ENCODE peak calls at places on chromosomes 3 and 15, in nine cellular contexts. Z is activated CD8-positive, alpha-beta memory T cell treated with anti-CD3 and anti-CD28 coated beads, Interleukin-2, amount 50 U/mL, for 48 hours; S is pancreas; J is left ventricle myocardium inferior; M is fibroblast of mammary gland; V is WTC11; N is T-helper 9 cell; G is cerebellar cortex; H is HTR-8/SVneo. A is an unnamed sample.

GRCh38 chr3:127694467-127695215 is 21.9 kb downstream of the ABTB1 start:
- DNase-seq in J (peak), M (no peak), Z (no peak), S (peak), G (peak), V (peak), N (no peak), H (no peak), A (peak)

GRCh38 chr3:152376351-152377183 is 107.8 kb downstream of the MBNL1 start:
- DNase-seq in G (no peak), M (peak), N (no peak), S (no peak), J (no peak), V (no peak), Z (no peak), H (no peak), A (no peak)

GRCh38 chr15:77033729-77034619 is 36.9 kb downstream of the TSPAN3 start:
- DNase-seq in G (no peak), M (no peak), N (no peak), H (no peak), J (no peak), Z (peak), V (peak), S (peak), A (no peak)

GRCh38 chr3:57557088-57557537 is 1.0 kb downstream of the PDE12 start:
- DNase-seq in N (peak), V (peak), S (no peak), M (peak), Z (peak), H (peak), G (peak), J (no peak), A (no peak)

GRCh38 chr15:35211240-35211952 is 126.3 kb upstream of the NANOGP8 start:
- DNase-seq in J (no peak), H (no peak), V (no peak), Z (no peak), G (no peak), S (no peak), M (no peak), N (no peak), A (no peak)

GRCh38 chr3:64932666-64933342 is 245.0 kb upstream of the ADAMTS9 start:
- DNase-seq in G (no peak), Z (no peak), M (no peak), S (no peak), J (no peak), N (no peak), V (no peak), H (no peak), A (no peak)

GRCh38 chr3:89606151-89606550 is 498.7 kb downstream of the EPHA3 start:
- DNase-seq in N (no peak), G (no peak), M (no peak), J (no peak), V (no peak), Z (no peak), S (no peak), H (no peak), A (no peak)

GRCh38 chr3:169311366-169311765 is 352.1 kb downstream of the MECOM start:
- DNase-seq in J (no peak), M (no peak), S (no peak), H (no peak), G (no peak), N (no peak), V (no peak), Z (no peak), A (no peak)

GRCh38 chr15:83200162-83200561 is 7.5 kb downstream of the HDGFL3 start:
- DNase-seq in J (no peak), G (no peak), N (no peak), H (no peak), V (no peak), M (no peak), S (no peak), Z (no peak), A (no peak)

GRCh38 chr3:167575000-167575399 is 78.7 kb downstream of the WDR49 start:
- DNase-seq in N (no peak), Z (no peak), J (no peak), M (no peak), S (no peak), G (peak), H (no peak), V (peak), A (no peak)

GRCh38 chr3:153103406-153103945 is 58.5 kb upstream of the RAP2B start:
- DNase-seq in S (no peak), N (no peak), Z (no peak), V (no peak), G (no peak), M (no peak), H (no peak), J (no peak), A (no peak)

GRCh38 chr3:68059628-68060027 is 405.2 kb upstream of the SUCLG2 start:
- DNase-seq in Z (no peak), M (no peak), J (no peak), S (no peak), N (no peak), G (no peak), V (no peak), H (no peak), A (no peak)

GRCh38 chr3:70392227-70392626 is 79.8 kb upstream of the MDFIC2 start:
- DNase-seq in N (no peak), Z (no peak), S (no peak), M (no peak), V (peak), J (no peak), G (no peak), H (no peak), A (no peak)

GRCh38 chr15:37789881-37790280 is 144.6 kb upstream of the TMCO5A start:
- DNase-seq in S (no peak), J (no peak), V (no peak), H (peak), Z (no peak), G (no peak), N (no peak), M (peak), A (no peak)